ENCODE peak calls at places on chromosomes 16 and 17, in seven cellular contexts. One of them, this sample, is unnamed.
A peak's percentile ranks its signal among the peaks of the same experiment; 100 is the strongest.

GRCh38 chr17:29107933-29108805 is 65.2 kb downstream of the PIPOX start:
- DNase-seq in suprapubic skin: no peak
- DNase-seq in stomach: peak; percentile 42
- DNase-seq in prostate gland: no peak
- DNase-seq in SK-N-SH: peak; percentile 86
- DNase-seq in GM23338: no peak
- DNase-seq in K562: no peak
- DNase-seq in this sample: no peak

GRCh38 chr17:72539981-72540897 is 419.4 kb downstream of the SOX9 start:
- DNase-seq in suprapubic skin: peak; percentile 71
- DNase-seq in stomach: peak; percentile 80
- DNase-seq in prostate gland: peak; percentile 48
- DNase-seq in SK-N-SH: peak; percentile 99
- DNase-seq in GM23338: peak; percentile 71
- DNase-seq in K562: peak; percentile 84
- DNase-seq in this sample: peak; percentile 44

GRCh38 chr17:79414063-79414462 is 196.8 kb downstream of the RBFOX3 start:
- DNase-seq in suprapubic skin: no peak
- DNase-seq in stomach: no peak
- DNase-seq in prostate gland: no peak
- DNase-seq in SK-N-SH: no peak
- DNase-seq in GM23338: no peak
- DNase-seq in K562: no peak
- DNase-seq in this sample: no peak

GRCh38 chr17:79696159-79696982 is 34.4 kb upstream of the ENPP7 start:
- DNase-seq in suprapubic skin: no peak
- DNase-seq in stomach: no peak
- DNase-seq in prostate gland: no peak
- DNase-seq in SK-N-SH: peak; percentile 68
- DNase-seq in GM23338: no peak
- DNase-seq in K562: no peak
- DNase-seq in this sample: no peak

GRCh38 chr16:2977440-2977839 is 2.8 kb downstream of the PKMYT1 start:
- DNase-seq in suprapubic skin: no peak
- DNase-seq in stomach: peak; percentile 90
- DNase-seq in prostate gland: peak; percentile 79
- DNase-seq in SK-N-SH: no peak
- DNase-seq in GM23338: no peak
- DNase-seq in K562: no peak
- DNase-seq in this sample: no peak

GRCh38 chr17:17840751-17841591 is 4.2 kb upstream of the SREBF1 start:
- DNase-seq in suprapubic skin: no peak
- DNase-seq in stomach: no peak
- DNase-seq in prostate gland: no peak
- DNase-seq in SK-N-SH: no peak
- DNase-seq in GM23338: peak; percentile 30
- DNase-seq in K562: no peak
- DNase-seq in this sample: no peak

GRCh38 chr17:38585056-38585804 is 20.5 kb downstream of the SRCIN1 start:
- DNase-seq in suprapubic skin: no peak
- DNase-seq in stomach: no peak
- DNase-seq in prostate gland: no peak
- DNase-seq in SK-N-SH: no peak
- DNase-seq in GM23338: no peak
- DNase-seq in K562: peak; percentile 46
- DNase-seq in this sample: peak; percentile 73

GRCh38 chr17:64159051-64159590 is 29.2 kb upstream of the ERN1 start:
- DNase-seq in suprapubic skin: peak; percentile 60
- DNase-seq in stomach: no peak
- DNase-seq in prostate gland: peak; percentile 84
- DNase-seq in SK-N-SH: no peak
- DNase-seq in GM23338: peak; percentile 11
- DNase-seq in K562: no peak
- DNase-seq in this sample: peak; percentile 54

GRCh38 chr17:38959508-38959907 is 7.7 kb downstream of the FBXO47 start:
- DNase-seq in suprapubic skin: no peak
- DNase-seq in stomach: no peak
- DNase-seq in prostate gland: no peak
- DNase-seq in SK-N-SH: no peak
- DNase-seq in GM23338: no peak
- DNase-seq in K562: no peak
- DNase-seq in this sample: no peak

GRCh38 chr17:7889166-7889584 is 586 bp downstream of the CHD3 start:
- DNase-seq in suprapubic skin: peak; percentile 97
- DNase-seq in stomach: peak; percentile 99
- DNase-seq in prostate gland: peak; percentile 96
- DNase-seq in SK-N-SH: peak; percentile 94
- DNase-seq in GM23338: peak; percentile 62
- DNase-seq in K562: peak; percentile 16
- DNase-seq in this sample: peak; percentile 98

GRCh38 chr17:27544350-27545131 is 86.4 kb upstream of the LGALS9 start:
- DNase-seq in suprapubic skin: no peak
- DNase-seq in stomach: no peak
- DNase-seq in prostate gland: no peak
- DNase-seq in SK-N-SH: no peak
- DNase-seq in GM23338: no peak
- DNase-seq in K562: peak; percentile 63
- DNase-seq in this sample: no peak

GRCh38 chr17:60301644-60302043 is 90.3 kb downstream of the USP32 start:
- DNase-seq in suprapubic skin: no peak
- DNase-seq in stomach: no peak
- DNase-seq in prostate gland: no peak
- DNase-seq in SK-N-SH: no peak
- DNase-seq in GM23338: no peak
- DNase-seq in K562: no peak
- DNase-seq in this sample: no peak

GRCh38 chr17:3030096-3030495 is 33.3 kb downstream of the OR1D5 start:
- DNase-seq in suprapubic skin: no peak
- DNase-seq in stomach: no peak
- DNase-seq in prostate gland: no peak
- DNase-seq in SK-N-SH: no peak
- DNase-seq in GM23338: no peak
- DNase-seq in K562: no peak
- DNase-seq in this sample: no peak

GRCh38 chr16:57802635-57803412 is 533 bp upstream of the KIFC3 start:
- DNase-seq in suprapubic skin: no peak
- DNase-seq in stomach: peak; percentile 37
- DNase-seq in prostate gland: no peak
- DNase-seq in SK-N-SH: peak; percentile 38
- DNase-seq in GM23338: peak; percentile 54
- DNase-seq in K562: no peak
- DNase-seq in this sample: no peak

GRCh38 chr16:48220891-48221290 is 23.2 kb upstream of the LONP2 start:
- DNase-seq in suprapubic skin: no peak
- DNase-seq in stomach: no peak
- DNase-seq in prostate gland: no peak
- DNase-seq in SK-N-SH: no peak
- DNase-seq in GM23338: no peak
- DNase-seq in K562: no peak
- DNase-seq in this sample: no peak

GRCh38 chr17:51056813-51057510 is 63.7 kb downstream of the SPAG9 start:
- DNase-seq in suprapubic skin: no peak
- DNase-seq in stomach: no peak
- DNase-seq in prostate gland: peak; percentile 33
- DNase-seq in SK-N-SH: peak; percentile 49
- DNase-seq in GM23338: peak; percentile 80
- DNase-seq in K562: peak; percentile 34
- DNase-seq in this sample: no peak

GRCh38 chr16:66899945-66900688 is 18.6 kb downstream of the CDH16 start:
- DNase-seq in suprapubic skin: no peak
- DNase-seq in stomach: peak; percentile 87
- DNase-seq in prostate gland: no peak
- DNase-seq in SK-N-SH: peak; percentile 81
- DNase-seq in GM23338: peak; percentile 64
- DNase-seq in K562: peak; percentile 85
- DNase-seq in this sample: no peak
- TF ChIP-seq POLR2AphosphoS5 in suprapubic skin: no peak
- TF ChIP-seq POLR2AphosphoS5 in stomach: peak; percentile 30
- TF ChIP-seq POLR2AphosphoS5 in prostate gland: no peak
- TF ChIP-seq POLR2AphosphoS5 in SK-N-SH: no peak
- TF ChIP-seq POLR2AphosphoS5 in GM23338: no peak
- TF ChIP-seq POLR2AphosphoS5 in K562: peak; percentile 92
- TF ChIP-seq POLR2AphosphoS5 in this sample: no peak

GRCh38 chr16:23552171-23552570 is 5.0 kb downstream of the EARS2 start:
- DNase-seq in suprapubic skin: no peak
- DNase-seq in stomach: no peak
- DNase-seq in prostate gland: no peak
- DNase-seq in SK-N-SH: no peak
- DNase-seq in GM23338: no peak
- DNase-seq in K562: no peak
- DNase-seq in this sample: no peak

GRCh38 chr16:23554536-23554935 is 2.6 kb downstream of the EARS2 start:
- DNase-seq in suprapubic skin: no peak
- DNase-seq in stomach: no peak
- DNase-seq in prostate gland: no peak
- DNase-seq in SK-N-SH: no peak
- DNase-seq in GM23338: no peak
- DNase-seq in K562: no peak
- DNase-seq in this sample: no peak

GRCh38 chr16:23561586-23561985 is 4.1 kb downstream of the UBFD1 start:
- DNase-seq in suprapubic skin: no peak
- DNase-seq in stomach: no peak
- DNase-seq in prostate gland: no peak
- DNase-seq in SK-N-SH: no peak
- DNase-seq in GM23338: peak; percentile 31
- DNase-seq in K562: no peak
- DNase-seq in this sample: no peak

GRCh38 chr16:23557779-23558330 is 328 bp downstream of the UBFD1 start:
- DNase-seq in suprapubic skin: peak; percentile 74
- DNase-seq in stomach: no peak
- DNase-seq in prostate gland: peak; percentile 16
- DNase-seq in SK-N-SH: no peak
- DNase-seq in GM23338: peak; percentile 38
- DNase-seq in K562: no peak
- DNase-seq in this sample: no peak

GRCh38 chr16:23556881-23557778 is at the start of the genes EARS2 and UBFD1:
- DNase-seq in suprapubic skin: peak; percentile 98
- DNase-seq in stomach: peak; percentile 99
- DNase-seq in prostate gland: peak; percentile 97
- DNase-seq in SK-N-SH: peak; percentile 96
- DNase-seq in GM23338: peak; percentile 99
- DNase-seq in K562: peak; percentile 95
- DNase-seq in this sample: peak; percentile 97
- TF ChIP-seq CTCF in suprapubic skin: peak; percentile 77
- TF ChIP-seq CTCF in stomach: peak; percentile 70
- TF ChIP-seq CTCF in prostate gland: peak; percentile 98
- TF ChIP-seq CTCF in SK-N-SH: peak; percentile 88
- TF ChIP-seq CTCF in GM23338: peak; percentile 82
- TF ChIP-seq CTCF in K562: peak; percentile 98
- TF ChIP-seq CTCF in this sample: peak; percentile 97

GRCh38 chr16:23424292-23424958 is 28.6 kb downstream of the COG7 start:
- DNase-seq in suprapubic skin: peak; percentile 69
- DNase-seq in stomach: no peak
- DNase-seq in prostate gland: peak; percentile 95
- DNase-seq in SK-N-SH: no peak
- DNase-seq in GM23338: no peak
- DNase-seq in K562: no peak
- DNase-seq in this sample: peak; percentile 85

GRCh38 chr16:23428351-23428750 is 24.6 kb downstream of the COG7 start:
- DNase-seq in suprapubic skin: no peak
- DNase-seq in stomach: no peak
- DNase-seq in prostate gland: no peak
- DNase-seq in SK-N-SH: no peak
- DNase-seq in GM23338: no peak
- DNase-seq in K562: no peak
- DNase-seq in this sample: no peak

GRCh38 chr16:23420011-23420410 is 33.0 kb downstream of the COG7 start:
- DNase-seq in suprapubic skin: no peak
- DNase-seq in stomach: no peak
- DNase-seq in prostate gland: no peak
- DNase-seq in SK-N-SH: no peak
- DNase-seq in GM23338: no peak
- DNase-seq in K562: no peak
- DNase-seq in this sample: no peak

DNA sequence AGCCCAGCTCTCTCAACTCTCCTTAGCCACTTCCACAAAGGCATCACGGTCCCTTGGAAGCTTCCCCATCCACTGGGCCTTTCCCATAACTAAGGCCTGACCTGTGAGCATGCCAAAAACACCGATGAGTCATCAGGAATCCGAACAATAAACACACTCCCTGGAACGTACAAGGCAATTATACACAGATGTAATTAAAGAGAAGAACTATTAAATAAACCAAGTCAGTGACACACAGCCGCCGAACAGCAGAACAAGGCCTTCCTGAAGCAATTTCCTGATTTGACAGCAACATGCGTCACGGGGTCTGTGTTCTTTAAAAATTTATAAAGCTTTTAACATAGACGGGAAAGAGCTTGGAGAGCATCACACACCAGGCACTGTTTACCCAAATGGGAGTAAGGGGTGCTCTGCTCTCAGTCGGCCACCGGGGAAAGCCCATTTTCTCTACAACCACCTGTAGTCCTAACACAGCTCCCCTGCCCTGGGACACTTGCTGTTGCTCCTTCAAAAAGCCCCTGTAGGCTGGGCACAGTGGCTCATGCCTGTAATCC is 29.4 kb downstream of the COG7 start:
- DNase-seq in suprapubic skin: peak; percentile 89
- DNase-seq in stomach: peak; percentile 83
- DNase-seq in prostate gland: peak; percentile 95
- DNase-seq in SK-N-SH: no peak
- DNase-seq in GM23338: peak; percentile 41
- DNase-seq in K562: no peak
- DNase-seq in this sample: peak; percentile 95
- TF ChIP-seq POLR2AphosphoS5 in suprapubic skin: peak; percentile 75
- TF ChIP-seq POLR2AphosphoS5 in stomach: peak; percentile 88
- TF ChIP-seq POLR2AphosphoS5 in prostate gland: peak; percentile 99
- TF ChIP-seq POLR2AphosphoS5 in SK-N-SH: no peak
- TF ChIP-seq POLR2AphosphoS5 in GM23338: no peak
- TF ChIP-seq POLR2AphosphoS5 in K562: no peak
- TF ChIP-seq POLR2AphosphoS5 in this sample: peak; percentile 84

DNA sequence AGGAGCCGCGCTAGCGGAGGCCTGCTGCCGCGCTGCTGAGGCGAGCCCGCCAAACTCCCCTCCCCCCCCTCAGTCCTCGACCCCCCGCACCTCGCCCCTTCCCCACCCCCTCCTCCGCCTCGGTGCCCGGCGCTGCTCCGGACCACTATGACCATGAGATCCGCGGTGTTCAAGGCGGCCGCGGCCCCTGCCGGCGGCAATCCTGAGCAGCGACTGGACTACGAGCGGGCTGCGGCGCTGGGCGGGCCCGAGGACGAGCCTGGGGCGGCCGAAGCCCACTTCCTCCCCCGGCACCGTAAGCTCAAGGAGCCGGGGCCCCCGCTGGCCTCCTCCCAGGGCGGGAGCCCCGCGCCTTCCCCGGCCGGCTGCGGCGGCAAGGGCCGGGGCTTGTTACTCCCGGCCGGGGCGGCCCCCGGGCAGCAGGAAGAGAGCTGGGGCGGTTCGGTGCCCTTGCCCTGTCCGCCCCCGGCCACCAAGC is 734 bp downstream of the MSL1 start:
- DNase-seq in suprapubic skin: no peak
- DNase-seq in stomach: no peak
- DNase-seq in prostate gland: no peak
- DNase-seq in SK-N-SH: peak; percentile 80
- DNase-seq in GM23338: peak; percentile 68
- DNase-seq in K562: peak; percentile 77
- DNase-seq in this sample: no peak
- TF ChIP-seq CTCF in suprapubic skin: no peak
- TF ChIP-seq CTCF in stomach: no peak
- TF ChIP-seq CTCF in prostate gland: peak; percentile 2
- TF ChIP-seq CTCF in SK-N-SH: no peak
- TF ChIP-seq CTCF in GM23338: no peak
- TF ChIP-seq CTCF in K562: peak; percentile 30
- TF ChIP-seq CTCF in this sample: no peak